ENCODE peak calls at places on chromosomes 7 and 10, in seven cellular contexts. H, Q, G, R, E, J and C are unnamed samples.

GRCh38 chr10:72563327-72563932 is 62.4 kb downstream of the MICU1 start:
- DNase-seq in H (no peak), Q (no peak), G (no peak), R (no peak), E (no peak), J (no peak), C (no peak)

GRCh38 chr7:120215654-120216053 is 57.3 kb upstream of the KCND2 start:
- DNase-seq in H (no peak), Q (no peak), G (no peak), R (no peak), E (no peak), J (no peak), C (no peak)

GRCh38 chr10:35574924-35575352 is 30.2 kb upstream of the GJD4 start:
- DNase-seq in H (peak), Q (no peak), G (no peak), R (no peak), E (peak), J (no peak), C (no peak)

GRCh38 chr7:23679898-23680416 is at the start of gene FAM221A:
- DNase-seq in H (peak), Q (peak), G (peak), R (peak), E (peak), J (peak), C (peak)

GRCh38 chr10:6203331-6204062 is 765 bp downstream of the PFKFB3 start:
- DNase-seq in H (no peak), Q (peak), G (peak), R (peak), E (peak), J (peak), C (no peak)

GRCh38 chr10:35456175-35456574 is 119.9 kb downstream of the CCNY start:
- DNase-seq in H (no peak), Q (no peak), G (no peak), R (no peak), E (no peak), J (no peak), C (no peak)

GRCh38 chr7:138726288-138726687 is 25.1 kb upstream of the SVOPL start:
- DNase-seq in H (no peak), Q (no peak), G (no peak), R (no peak), E (no peak), J (no peak), C (no peak)

GRCh38 chr10:126592901-126593300 is 77.6 kb downstream of the C10orf90 start:
- DNase-seq in H (no peak), Q (no peak), G (no peak), R (no peak), E (no peak), J (no peak), C (no peak)

GRCh38 chr7:117110480-117111315 is 157.4 kb downstream of the ST7 start:
- DNase-seq in H (no peak), Q (no peak), G (no peak), R (no peak), E (no peak), J (no peak), C (no peak)

GRCh38 chr7:16889851-16890443 is 8.2 kb upstream of the AGR3 start:
- DNase-seq in H (no peak), Q (no peak), G (no peak), R (no peak), E (no peak), J (no peak), C (no peak)

GRCh38 chr7:157691521-157692155 is 354.8 kb downstream of the DNAJB6 start:
- DNase-seq in H (no peak), Q (no peak), G (no peak), R (no peak), E (no peak), J (no peak), C (no peak)

GRCh38 chr10:115949282-115949844 is 323.6 kb downstream of the GFRA1 start:
- DNase-seq in H (no peak), Q (no peak), G (no peak), R (no peak), E (no peak), J (no peak), C (no peak)

GRCh38 chr7:149292101-149292823 is 30.3 kb downstream of the ZNF783 start:
- DNase-seq in H (no peak), Q (no peak), G (no peak), R (no peak), E (no peak), J (no peak), C (no peak)
- H3K27ac ChIP-seq in H (no peak), Q (no peak), G (no peak), R (no peak), E (no peak), J (no peak), C (no peak)

GRCh38 chr10:110834622-110835219 is 37.0 kb upstream of the PDCD4 start:
- DNase-seq in H (no peak), Q (no peak), G (peak), R (peak), E (no peak), J (peak), C (no peak)

GRCh38 chr10:110835841-110836240 is 35.9 kb upstream of the PDCD4 start:
- DNase-seq in H (no peak), Q (no peak), G (no peak), R (peak), E (no peak), J (no peak), C (no peak)

GRCh38 chr10:110840923-110841428 is 30.8 kb upstream of the PDCD4 start:
- DNase-seq in H (no peak), Q (no peak), G (no peak), R (no peak), E (no peak), J (no peak), C (no peak)

GRCh38 chr10:110840225-110840922 is 31.4 kb upstream of the PDCD4 start:
- DNase-seq in H (no peak), Q (peak), G (no peak), R (peak), E (no peak), J (peak), C (no peak)

DNA sequence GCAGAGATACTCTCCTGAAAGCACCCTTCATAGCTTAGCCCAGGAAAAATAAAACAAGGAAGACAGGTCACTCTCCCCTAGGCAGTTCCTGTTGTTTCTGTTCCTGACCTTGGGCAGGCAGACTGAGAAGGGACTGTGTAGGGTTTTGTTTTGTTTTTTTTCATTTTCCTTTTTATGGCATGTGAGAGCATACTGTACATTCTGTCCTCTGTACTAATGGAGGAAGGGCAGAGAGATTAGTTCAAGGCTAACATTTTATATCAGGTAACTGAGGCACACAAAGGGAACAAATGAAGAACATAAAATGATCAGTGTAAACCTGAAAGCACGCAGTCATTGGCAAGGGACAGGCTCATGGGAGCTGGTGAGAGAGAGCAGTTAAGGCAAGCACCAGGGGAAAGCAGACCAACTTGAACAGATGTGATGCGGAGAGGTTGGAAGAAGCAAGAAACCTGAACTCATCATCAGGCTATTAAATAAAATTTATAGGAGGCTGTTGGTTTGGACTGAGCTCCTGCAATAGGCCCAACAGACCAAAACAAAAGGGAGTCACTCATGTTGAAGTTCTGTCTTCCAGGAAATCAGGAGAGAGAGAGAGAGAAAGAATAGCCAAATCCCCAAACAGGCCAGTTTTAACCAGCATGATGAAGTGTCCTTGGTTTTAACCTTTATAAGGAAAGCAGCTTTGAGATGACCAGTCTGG is 34.2 kb upstream of the PDCD4 start:
- DNase-seq in H (no peak), Q (no peak), G (no peak), R (no peak), E (no peak), J (no peak), C (no peak)
- H3K27ac ChIP-seq in H (no peak), Q (no peak), G (peak), R (peak), E (no peak), J (peak), C (no peak)

GRCh38 chr7:115618676-115619075 is 411.9 kb downstream of the TFEC start:
- DNase-seq in H (peak), Q (no peak), G (no peak), R (no peak), E (peak), J (no peak), C (no peak)
- H3K27ac ChIP-seq in H (no peak), Q (no peak), G (no peak), R (no peak), E (no peak), J (no peak), C (no peak)

GRCh38 chr10:123538401-123539320 is 127.5 kb upstream of the GPR26 start:
- DNase-seq in H (no peak), Q (no peak), G (no peak), R (no peak), E (no peak), J (no peak), C (no peak)

GRCh38 chr10:123537188-123537961 is 128.8 kb upstream of the GPR26 start:
- DNase-seq in H (no peak), Q (no peak), G (no peak), R (no peak), E (no peak), J (no peak), C (no peak)

GRCh38 chr10:123535386-123535785 is 130.8 kb upstream of the GPR26 start:
- DNase-seq in H (no peak), Q (no peak), G (no peak), R (no peak), E (no peak), J (no peak), C (no peak)

GRCh38 chr10:123530166-123530870 is 135.8 kb upstream of the GPR26 start:
- DNase-seq in H (no peak), Q (no peak), G (no peak), R (no peak), E (no peak), J (no peak), C (no peak)

GRCh38 chr10:123536176-123536845 is 129.8 kb upstream of the GPR26 start:
- DNase-seq in H (no peak), Q (no peak), G (no peak), R (no peak), E (no peak), J (no peak), C (no peak)
- H3K27ac ChIP-seq in H (no peak), Q (no peak), G (no peak), R (no peak), E (no peak), J (no peak), C (no peak)